ENCODE peak calls at places on chromosomes 2 and 18, in four cellular contexts. M is mesenchymal stem cell, X is H9, A is neuronal stem cell. B is an unnamed sample. For H3K4me1, the result is how much of the 10 kb centered on the place peaks cover.

GRCh38 chr2:36450466-36451196 is 95.1 kb downstream of the CRIM1 start:
- DNase-seq in M (peak), X (no peak), A (no peak), B (peak)

GRCh38 chr2:45067859-45068642 is 58.8 kb upstream of the SIX2 start:
- DNase-seq in X (peak), M (no peak), A (no peak), B (peak)

GRCh38 chr2:31972059-31972458 is 38.7 kb downstream of the MEMO1 start:
- DNase-seq in X (no peak), A (no peak), M (no peak), B (no peak)

GRCh38 chr2:205806126-205806905 is 124.0 kb downstream of the NRP2 start:
- DNase-seq in A (no peak), M (no peak), X (no peak), B (no peak)

GRCh38 chr2:109487237-109487869 is 126.4 kb downstream of the SEPTIN10 start:
- DNase-seq in X (no peak), M (peak), A (no peak), B (no peak)

GRCh38 chr18:939167-939566 is 34.5 kb downstream of the ADCYAP1 start:
- DNase-seq in A (no peak), M (no peak), X (no peak), B (peak)

GRCh38 chr2:170235860-170236638 is 58.1 kb downstream of the MYO3B start:
- DNase-seq in X (peak), M (peak), A (peak), B (peak)

GRCh38 chr2:182897137-182897536 is 30.7 kb upstream of the FRZB start:
- DNase-seq in A (no peak), X (no peak), M (peak), B (no peak)

GRCh38 chr2:235044501-235045271 is 92.9 kb downstream of the SH3BP4 start:
- DNase-seq in X (no peak), M (no peak), A (no peak), B (no peak)

GRCh38 chr18:79439201-79440023 is 43.7 kb downstream of the NFATC1 start:
- DNase-seq in A (no peak), X (no peak), M (no peak), B (no peak)

GRCh38 chr2:66562337-66562685 is 127.4 kb downstream of the MEIS1 start:
- DNase-seq in M (no peak), A (no peak), X (no peak), B (no peak)
- H3K4me1 ChIP-seq in M (under half), A (under half), X (under half), B (under half)

DNA sequence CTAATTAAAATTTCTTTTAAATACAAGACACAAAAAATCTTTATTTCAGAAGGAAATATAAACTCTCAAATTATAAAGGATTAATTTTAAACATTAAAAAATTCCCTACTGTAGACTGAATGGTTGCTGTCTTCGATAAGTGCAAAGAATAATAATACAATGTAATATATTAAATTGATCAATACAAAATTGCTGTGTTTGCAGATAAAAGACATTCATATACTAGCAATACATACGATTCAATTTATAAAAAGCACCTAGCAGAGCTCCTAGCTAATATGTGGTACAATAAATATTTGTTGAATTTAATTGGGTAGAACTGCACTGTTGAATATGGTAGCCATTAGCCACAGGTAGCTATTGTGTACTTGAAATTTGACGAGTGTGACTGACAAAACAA is 6.6 kb downstream of the ZSWIM2 start:
- DNase-seq in A (no peak), X (no peak), M (no peak), B (no peak)
- H2BK15ac ChIP-seq in A (no peak), X (no peak), M (no peak), B (no peak)

DNA sequence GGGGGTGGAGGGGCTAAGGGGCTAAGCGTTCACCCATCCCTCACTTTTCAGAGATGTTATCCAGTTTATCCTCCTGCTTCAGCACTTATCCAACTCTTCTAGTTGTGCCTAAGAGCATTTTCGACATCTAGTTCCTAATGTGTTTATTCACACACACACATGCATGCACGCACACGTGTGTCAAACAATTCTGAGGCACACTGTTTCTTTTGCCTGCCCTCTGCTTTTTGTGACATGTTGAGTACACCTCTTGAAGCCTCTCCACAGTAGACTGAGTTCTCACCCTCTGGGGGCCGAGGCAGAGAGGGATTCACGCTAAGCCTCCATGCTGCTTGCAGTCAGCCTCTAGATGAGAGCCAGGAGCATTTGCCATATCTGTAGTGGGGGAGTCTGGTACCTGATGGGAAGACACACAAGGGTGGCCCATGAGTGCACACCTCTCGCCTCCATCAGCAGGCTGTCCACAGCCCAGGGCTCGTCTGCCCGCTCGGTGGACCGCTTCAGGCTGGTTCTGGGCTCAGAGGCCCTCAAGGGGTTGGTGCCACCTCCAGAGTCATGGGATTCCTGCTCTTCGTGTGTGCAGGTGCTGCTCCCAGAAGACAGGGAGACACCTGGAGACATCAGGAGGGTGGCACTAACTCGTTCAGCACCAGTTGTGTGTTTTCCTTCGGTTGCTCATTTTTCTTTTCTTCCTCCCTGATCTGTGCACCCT is 11.9 kb downstream of the TWIST2 start:
- DNase-seq in A (no peak), X (no peak), M (no peak), B (no peak)
- H3K4me1 ChIP-seq in A (under half), X (under half), M (under half), B (under half)

GRCh38 chr2:6052577-6052976 is 360.4 kb downstream of the SOX11 start:
- DNase-seq in M (no peak), A (no peak), X (no peak), B (no peak)
- H2BK15ac ChIP-seq in M (no peak), A (no peak), X (no peak), B (no peak)

GRCh38 chr2:135052042-135052876 is at the start of gene RAB3GAP1:
- DNase-seq in M (peak), A (peak), X (peak), B (peak)

GRCh38 chr2:135052997-135053474 is 944 bp downstream of the RAB3GAP1 start:
- DNase-seq in M (no peak), X (no peak), A (no peak), B (peak)

GRCh38 chr2:135059577-135059976 is 7.5 kb downstream of the RAB3GAP1 start:
- DNase-seq in A (no peak), M (no peak), X (no peak), B (no peak)

GRCh38 chr2:135056790-135057189 is 4.7 kb downstream of the RAB3GAP1 start:
- DNase-seq in M (no peak), A (no peak), X (no peak), B (peak)

DNA sequence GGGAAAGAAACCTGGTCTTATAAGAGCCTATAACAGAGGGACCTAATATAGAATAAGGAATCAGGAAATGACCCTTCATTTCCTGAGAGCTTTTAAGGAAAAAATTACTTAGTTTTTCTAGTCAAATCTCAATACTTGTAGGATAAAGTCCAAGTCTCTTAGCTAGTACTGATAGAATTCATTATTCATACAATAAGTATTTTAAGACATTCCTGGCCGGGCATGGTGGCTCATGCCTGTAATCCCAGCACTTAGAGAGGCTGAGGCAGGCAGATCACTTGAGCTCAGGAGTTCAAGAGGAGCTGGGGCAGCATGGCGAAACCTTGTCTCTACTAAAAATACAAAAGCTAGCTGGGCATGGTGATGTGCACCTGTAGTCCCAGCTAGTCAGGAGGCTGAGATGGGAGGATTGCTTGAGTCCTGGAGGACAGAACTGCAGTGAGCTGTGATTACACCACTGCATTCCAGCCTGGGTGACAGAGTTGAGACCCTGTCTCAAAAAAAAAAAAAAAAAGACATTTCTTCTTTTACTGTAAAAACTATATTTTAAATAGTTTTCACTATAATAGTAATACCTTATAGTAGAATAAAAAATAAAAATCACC is 3.2 kb downstream of the RAB3GAP1 start:
- DNase-seq in M (peak), A (no peak), X (no peak), B (no peak)
- H3K4me1 ChIP-seq in M (under half), A (under half), X (under half), B (under half)

GRCh38 chr2:6577960-6578359 is 287.7 kb downstream of the CMPK2 start:
- DNase-seq in M (no peak), X (no peak), A (no peak), B (no peak)
- H2BK15ac ChIP-seq in M (no peak), X (no peak), A (no peak), B (no peak)

GRCh38 chr2:201200345-201200744 is 17.4 kb downstream of the CASP10 start:
- DNase-seq in X (no peak), M (no peak), A (no peak), B (no peak)

GRCh38 chr2:201205516-201205850 is 22.5 kb downstream of the CASP10 start:
- DNase-seq in M (no peak), X (no peak), A (no peak), B (no peak)

GRCh38 chr2:201204655-201205515 is 21.9 kb downstream of the CASP10 start:
- DNase-seq in M (no peak), A (no peak), X (no peak), B (no peak)

GRCh38 chr2:201201371-201201770 is 18.4 kb downstream of the CASP10 start:
- DNase-seq in X (no peak), A (no peak), M (no peak), B (no peak)

DNA sequence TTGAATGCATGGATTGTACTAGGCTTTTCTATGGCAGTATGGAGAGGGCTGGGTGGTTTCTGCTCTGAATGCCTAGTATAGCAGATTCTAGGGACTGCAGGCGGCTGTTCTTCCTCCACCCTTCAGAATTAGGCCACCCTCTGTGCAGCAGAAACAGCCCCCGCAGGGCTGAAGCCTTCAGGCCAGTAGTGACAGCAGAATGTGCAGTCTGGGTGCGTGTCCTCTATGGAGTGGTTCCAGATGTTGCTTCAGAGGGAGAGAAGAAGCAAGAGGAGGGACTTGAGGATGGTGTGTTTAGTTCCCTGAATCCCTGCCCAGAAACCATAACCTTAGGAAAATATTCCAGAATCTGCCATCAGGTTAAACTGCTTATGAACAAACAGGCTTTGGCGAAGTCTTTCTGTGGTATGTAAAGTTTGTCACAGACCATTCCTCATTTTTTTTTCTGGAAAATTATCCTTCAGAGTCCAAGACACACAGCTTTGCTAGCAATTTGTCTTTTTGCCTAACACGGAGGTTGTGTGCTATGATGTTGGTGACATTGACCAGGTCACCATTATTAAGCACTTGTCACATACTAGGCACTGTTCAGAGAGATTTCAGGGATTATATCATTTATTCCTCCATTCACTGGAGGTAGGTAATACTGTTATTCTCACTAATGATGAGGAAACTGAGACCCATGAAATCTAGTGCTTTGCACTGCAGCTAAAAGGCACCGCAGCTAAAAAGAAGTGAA is 21.1 kb downstream of the CASP10 start:
- DNase-seq in A (no peak), X (no peak), M (peak), B (no peak)
- H3K4me1 ChIP-seq in A (under half), X (under half), M (under half), B (under half)

DNA sequence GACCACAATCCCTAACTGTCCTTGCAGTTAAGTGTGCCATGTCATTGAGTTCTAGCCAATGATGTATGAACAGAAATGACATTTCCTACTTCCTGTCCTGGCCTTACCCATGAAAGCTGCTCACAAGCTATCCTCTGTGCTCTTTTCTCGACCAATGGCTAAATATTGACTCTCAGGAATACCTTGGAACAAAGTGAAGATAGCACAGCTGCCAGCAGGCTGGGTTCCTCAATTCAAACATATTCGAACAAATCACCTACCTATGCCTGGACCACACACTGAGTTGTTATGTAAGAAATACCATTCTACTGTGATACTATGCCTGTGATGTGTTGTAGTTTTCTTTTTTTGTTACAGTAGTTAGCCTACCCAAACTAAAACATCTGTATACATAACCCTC is 65.1 kb downstream of the GAREM1 start:
- DNase-seq in X (no peak), M (no peak), A (no peak), B (no peak)
- H2BK15ac ChIP-seq in X (no peak), M (no peak), A (no peak), B (no peak)

GRCh38 chr2:26718949-26719686 is 26.6 kb downstream of the KCNK3 start:
- DNase-seq in X (no peak), M (peak), A (no peak), B (no peak)
- H3K4me1 ChIP-seq in X (under half), M (under half), A (under half), B (under half)